ENCODE peak calls at places on chromosomes 5 and 9, in ten cellular contexts. Y is erythroblast; I is H7; U is EL; V is CD8-positive, alpha-beta T cell; J is NCI-H2107; E is NCI-H510A treated with DMSO at 0.1 percent for 48 hours; B is mucosa of gallbladder; T is EH; F is A549. N is an unnamed sample.

GRCh38 chr9:123033352-123033751 is at the start of gene GPR21:
- DNase-seq in Y (no peak), I (no peak), U (no peak), V (no peak), J (no peak), E (no peak), B (no peak), T (no peak), F (no peak), N (no peak)

GRCh38 chr5:172886974-172887491 is 53.0 kb downstream of the ERGIC1 start:
- DNase-seq in Y (no peak), I (no peak), U (peak), V (no peak), J (no peak), E (no peak), B (peak), T (peak), F (no peak), N (no peak)

GRCh38 chr5:51558682-51559081 is 175.4 kb downstream of the ISL1 start:
- DNase-seq in Y (no peak), I (no peak), U (no peak), V (no peak), J (no peak), E (no peak), B (no peak), T (no peak), F (no peak), N (no peak)

GRCh38 chr5:180785794-180786221 is 16.8 kb downstream of the MGAT1 start:
- DNase-seq in Y (no peak), I (peak), U (peak), V (no peak), J (no peak), E (no peak), B (peak), T (peak), F (no peak), N (no peak)

GRCh38 chr9:130173462-130173876 is 1.3 kb downstream of the NCS1 start:
- DNase-seq in Y (no peak), I (peak), U (peak), V (no peak), J (no peak), E (no peak), B (no peak), T (peak), F (no peak), N (no peak)

GRCh38 chr9:89863141-89863540 is 258.3 kb downstream of the GADD45G start:
- DNase-seq in Y (no peak), I (no peak), U (no peak), V (no peak), J (no peak), E (no peak), B (no peak), T (no peak), F (no peak), N (no peak)

GRCh38 chr9:123434619-123435240 is 78.7 kb downstream of the CRB2 start:
- DNase-seq in Y (peak), I (peak), U (no peak), V (no peak), J (no peak), E (no peak), B (no peak), T (peak), F (peak), N (no peak)

GRCh38 chr5:86482008-86482407 is 135.7 kb upstream of the COX7C start:
- DNase-seq in Y (no peak), I (no peak), U (no peak), V (no peak), J (no peak), E (no peak), B (no peak), T (no peak), F (no peak), N (no peak)

GRCh38 chr9:71678999-71679398 is 89.3 kb downstream of the CEMIP2 start:
- DNase-seq in Y (no peak), I (no peak), U (no peak), V (no peak), J (no peak), E (no peak), B (no peak), T (no peak), F (no peak), N (no peak)

GRCh38 chr5:124902097-124902821 is 155.8 kb upstream of the ZNF608 start:
- DNase-seq in Y (no peak), I (no peak), U (peak), V (no peak), J (no peak), E (peak), B (peak), T (peak), F (no peak), N (no peak)

GRCh38 chr9:29212590-29213373 is 1639.5 kb upstream of the C9orf72 start:
- DNase-seq in Y (peak), I (peak), U (no peak), V (no peak), J (no peak), E (peak), B (no peak), T (no peak), F (peak), N (no peak)

GRCh38 chr5:169169786-169170185 is 131.2 kb downstream of the SLIT3 start:
- DNase-seq in Y (no peak), I (no peak), U (peak), V (no peak), J (no peak), E (no peak), B (no peak), T (peak), F (no peak), N (no peak)

GRCh38 chr5:114185274-114185673 is 176.6 kb upstream of the KCNN2 start:
- DNase-seq in Y (no peak), I (no peak), U (peak), V (no peak), J (no peak), E (no peak), B (no peak), T (peak), F (no peak), N (no peak)

N was measured in CD4-positive, CD25-positive, alpha-beta regulatory T cell.